ENCODE peak calls at places on chromosome 3, in four cellular contexts. E, N, V and L are unnamed samples.

GRCh38 chr3:126666600-126667528 is 11.9 kb upstream of the TXNRD3 start:
- DNase-seq in E (no peak), N (no peak), V (no peak), L (no peak)

GRCh38 chr3:50671331-50671730 is 3.4 kb upstream of the DOCK3 start:
- DNase-seq in E (peak; percentile 70), N (no peak), V (no peak), L (no peak)

GRCh38 chr3:87920549-87920948 is 138.3 kb downstream of the CGGBP1 start:
- DNase-seq in E (no peak), N (no peak), V (no peak), L (no peak)

GRCh38 chr3:5809811-5810210 is 622.3 kb downstream of the EDEM1 start:
- DNase-seq in E (no peak), N (no peak), V (no peak), L (no peak)

GRCh38 chr3:187767266-187768032 is 22.2 kb upstream of the BCL6 start:
- DNase-seq in E (peak; percentile 25), N (no peak), V (no peak), L (no peak)

GRCh38 chr3:197371521-197372075 is 73.2 kb upstream of the DLG1 start:
- DNase-seq in E (no peak), N (no peak), V (no peak), L (no peak)

GRCh38 chr3:64454768-64455167 is 229.5 kb upstream of the PRICKLE2 start:
- DNase-seq in E (no peak), N (no peak), V (no peak), L (no peak)

GRCh38 chr3:99765042-99765942 is 52.4 kb upstream of the CMSS1 start:
- DNase-seq in E (peak; percentile 79), N (no peak), V (no peak), L (no peak)

GRCh38 chr3:185796431-185797107 is 28.3 kb downstream of the IGF2BP2 start:
- DNase-seq in E (peak; percentile 43), N (no peak), V (no peak), L (no peak)

GRCh38 chr3:135018171-135018923 is 223.3 kb downstream of the EPHB1 start:
- DNase-seq in E (no peak), N (no peak), V (no peak), L (no peak)

GRCh38 chr3:197749315-197749600 is 425 bp upstream of the FYTTD1 start:
- DNase-seq in E (peak; percentile 58), N (no peak), V (no peak), L (peak; percentile 37)

GRCh38 chr3:171456765-171457164 is 3.4 kb downstream of the TNIK start:
- DNase-seq in E (no peak), N (no peak), V (no peak), L (no peak)

GRCh38 chr3:60514085-60514649 is 737.1 kb downstream of the FHIT start:
- DNase-seq in E (no peak), N (no peak), V (no peak), L (no peak)

GRCh38 chr3:149224736-149225594 is 3.3 kb upstream of the CP start:
- DNase-seq in E (peak; percentile 84), N (peak; percentile 45), V (no peak), L (no peak)

GRCh38 chr3:153658151-153658550 is 463.0 kb upstream of the ARHGEF26 start:
- DNase-seq in E (peak; percentile 23), N (no peak), V (no peak), L (no peak)

GRCh38 chr3:63824309-63824708 is 5.2 kb downstream of the C3orf49 start:
- DNase-seq in E (peak; percentile 11), N (no peak), V (no peak), L (no peak)

GRCh38 chr3:17686613-17687012 is 55.8 kb downstream of the TBC1D5 start:
- DNase-seq in E (peak; percentile 36), N (no peak), V (no peak), L (no peak)

GRCh38 chr3:173410836-173411235 is 13.3 kb downstream of the NLGN1 start:
- DNase-seq in E (no peak), N (no peak), V (no peak), L (no peak)

GRCh38 chr3:72724070-72724469 is 124.2 kb downstream of the SHQ1 start:
- DNase-seq in E (no peak), N (no peak), V (no peak), L (no peak)

GRCh38 chr3:196178993-196179379 is 32.2 kb downstream of the ZDHHC19 start:
- DNase-seq in E (no peak), N (no peak), V (no peak), L (no peak)

GRCh38 chr3:25426408-25426807 is 1.7 kb upstream of the RARB start:
- DNase-seq in E (no peak), N (no peak), V (no peak), L (no peak)

GRCh38 chr3:25428003-25428861 is at the start of gene RARB:
- DNase-seq in E (peak; percentile 97), N (peak; percentile 71), V (peak; percentile 81), L (peak; percentile 72)

GRCh38 chr3:25428950-25429349 is 887 bp downstream of the RARB start:
- DNase-seq in E (peak; percentile 26), N (no peak), V (no peak), L (no peak)

GRCh38 chr3:25429441-25429907 is 1.4 kb downstream of the RARB start:
- DNase-seq in E (peak; percentile 15), N (no peak), V (no peak), L (no peak)

DNA sequence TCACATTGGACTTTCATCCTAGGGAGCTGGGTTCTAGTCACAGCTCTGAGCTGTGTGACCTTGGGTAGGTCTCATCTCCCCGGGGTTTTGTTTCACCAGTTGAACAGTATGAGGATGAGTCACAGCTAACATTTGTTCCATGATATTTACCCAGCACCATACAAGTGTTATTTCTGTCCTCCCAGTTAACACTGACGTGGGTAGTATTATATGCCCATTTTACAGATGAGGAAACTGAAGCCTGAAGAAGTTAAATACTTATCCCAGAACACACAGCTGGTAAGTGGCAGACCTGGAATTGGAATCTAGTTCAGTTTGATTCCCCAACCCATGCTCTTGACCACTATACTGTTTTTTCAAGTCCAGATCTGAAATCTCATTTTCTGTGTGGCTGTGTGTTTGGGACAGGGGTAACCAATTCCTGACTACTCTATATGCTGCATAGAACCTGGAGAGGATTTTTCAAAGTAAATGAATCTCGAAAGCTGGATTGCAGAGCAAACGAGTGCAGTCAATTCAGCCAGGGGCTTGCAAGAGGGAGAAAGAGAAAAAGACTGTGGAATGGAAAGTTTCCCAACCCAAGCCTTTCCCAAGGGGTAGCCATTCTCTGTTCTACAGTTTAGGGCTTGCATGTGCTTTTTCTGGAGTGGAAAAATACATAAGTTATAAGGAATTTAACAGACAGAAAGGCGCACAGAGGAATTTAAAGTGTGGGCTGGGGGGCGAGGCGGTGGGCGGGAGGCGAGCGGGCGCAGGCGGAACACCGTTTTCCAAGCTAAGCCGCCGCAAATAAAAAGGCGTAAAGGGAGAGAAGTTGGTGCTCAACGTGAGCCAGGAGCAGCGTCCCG is 684 bp upstream of the RARB start:
- DNase-seq in E (peak; percentile 63), N (no peak), V (no peak), L (no peak)
- H3K4me1 ChIP-seq in E (peaks cover 31% of the 10 kb centered on the region), N (no peaks in the 10 kb centered on the region), V (peaks cover 8% of the 10 kb centered on the region), L (no peaks in the 10 kb centered on the region)

GRCh38 chr3:181722156-181722555 is 10.4 kb downstream of the SOX2 start:
- DNase-seq in E (no peak), N (no peak), V (no peak), L (no peak)
- H3K27me3 ChIP-seq in E (peaks cover 100% of the 10 kb centered on the region), N (peaks cover 95% of the 10 kb centered on the region), V (peaks cover 6% of the 10 kb centered on the region), L (peaks cover 80% of the 10 kb centered on the region)

GRCh38 chr3:28242519-28242918 is 1.1 kb downstream of the CMC1 start:
- DNase-seq in E (no peak), N (no peak), V (no peak), L (no peak)
- H3K4me1 ChIP-seq in E (peaks cover 3% of the 10 kb centered on the region), N (peaks cover 10% of the 10 kb centered on the region), V (peaks cover 7% of the 10 kb centered on the region), L (peaks cover 29% of the 10 kb centered on the region)

DNA sequence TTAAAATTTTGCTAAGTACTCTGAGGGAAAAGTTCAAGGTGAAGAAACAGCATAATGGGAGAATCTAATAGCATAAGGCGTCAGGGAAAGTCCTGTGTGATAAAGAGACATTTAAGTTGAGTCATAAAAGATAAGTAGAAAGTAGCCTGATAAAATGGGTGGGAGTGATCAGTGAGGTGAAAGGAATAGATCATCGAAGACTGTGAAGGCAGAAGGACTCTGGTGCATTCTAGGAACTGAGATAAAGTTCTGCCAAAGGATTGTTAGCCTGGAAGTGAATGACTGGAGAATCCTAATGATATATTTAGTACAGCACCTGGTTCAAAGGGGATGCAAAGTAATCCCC is 149.9 kb downstream of the CFAP20DC start:
- DNase-seq in E (no peak), N (no peak), V (no peak), L (no peak)
- H3K27me3 ChIP-seq in E (no peaks in the 10 kb centered on the region), N (no peaks in the 10 kb centered on the region), V (no peaks in the 10 kb centered on the region), L (no peaks in the 10 kb centered on the region)